ENCODE peak calls at places on chromosome 15, in ten cellular contexts. One of them, this sample, is unnamed.

GRCh38 chr15:69957175-69957574 is 140.5 kb downstream of the TLE3 start:
- DNase-seq in WTC11: no peak
- DNase-seq in thoracic aorta: no peak
- DNase-seq in HFFc6: no peak
- DNase-seq in GM12865: peak
- DNase-seq in coronary artery: no peak
- DNase-seq in A549: no peak
- DNase-seq in lower lobe of right lung: no peak
- DNase-seq in psoas muscle: no peak
- DNase-seq in lower leg skin: peak
- DNase-seq in this sample: no peak

GRCh38 chr15:63530762-63531299 is 26.4 kb downstream of the USP3 start:
- DNase-seq in WTC11: no peak
- DNase-seq in coronary artery: no peak
- DNase-seq in psoas muscle: no peak
- DNase-seq in GM12865: peak
- DNase-seq in thoracic aorta: no peak
- DNase-seq in HFFc6: no peak
- DNase-seq in lower lobe of right lung: no peak
- DNase-seq in lower leg skin: no peak
- DNase-seq in A549: no peak
- DNase-seq in this sample: no peak

GRCh38 chr15:56736308-56736707 is 3.0 kb upstream of the ZNF280D start:
- DNase-seq in lower lobe of right lung: no peak
- DNase-seq in thoracic aorta: no peak
- DNase-seq in psoas muscle: no peak
- DNase-seq in A549: no peak
- DNase-seq in HFFc6: peak
- DNase-seq in GM12865: no peak
- DNase-seq in WTC11: no peak
- DNase-seq in lower leg skin: no peak
- DNase-seq in coronary artery: no peak
- DNase-seq in this sample: no peak

GRCh38 chr15:64460737-64461576 is 579 bp downstream of the ZNF609 start:
- DNase-seq in lower leg skin: no peak
- DNase-seq in A549: peak
- DNase-seq in thoracic aorta: no peak
- DNase-seq in coronary artery: peak
- DNase-seq in psoas muscle: peak
- DNase-seq in GM12865: peak
- DNase-seq in WTC11: peak
- DNase-seq in HFFc6: peak
- DNase-seq in lower lobe of right lung: no peak
- DNase-seq in this sample: peak

GRCh38 chr15:70142322-70143191 is 44.8 kb upstream of the TLE3 start:
- DNase-seq in WTC11: no peak
- DNase-seq in lower lobe of right lung: peak
- DNase-seq in GM12865: peak
- DNase-seq in A549: no peak
- DNase-seq in coronary artery: no peak
- DNase-seq in thoracic aorta: no peak
- DNase-seq in lower leg skin: no peak
- DNase-seq in HFFc6: no peak
- DNase-seq in psoas muscle: no peak
- DNase-seq in this sample: no peak

GRCh38 chr15:26531489-26531888 is 241.4 kb downstream of the GABRB3 start:
- DNase-seq in A549: no peak
- DNase-seq in lower lobe of right lung: no peak
- DNase-seq in WTC11: no peak
- DNase-seq in GM12865: no peak
- DNase-seq in HFFc6: no peak
- DNase-seq in coronary artery: no peak
- DNase-seq in lower leg skin: no peak
- DNase-seq in psoas muscle: no peak
- DNase-seq in thoracic aorta: no peak
- DNase-seq in this sample: no peak

GRCh38 chr15:81923561-81924350 is 122.1 kb downstream of the MEX3B start:
- DNase-seq in coronary artery: no peak
- DNase-seq in WTC11: no peak
- DNase-seq in lower lobe of right lung: no peak
- DNase-seq in GM12865: no peak
- DNase-seq in A549: no peak
- DNase-seq in psoas muscle: no peak
- DNase-seq in lower leg skin: no peak
- DNase-seq in HFFc6: no peak
- DNase-seq in thoracic aorta: no peak
- DNase-seq in this sample: no peak

GRCh38 chr15:71129660-71130059 is 14.4 kb downstream of the THSD4 start:
- DNase-seq in A549: no peak
- DNase-seq in thoracic aorta: no peak
- DNase-seq in lower leg skin: no peak
- DNase-seq in coronary artery: no peak
- DNase-seq in lower lobe of right lung: no peak
- DNase-seq in WTC11: no peak
- DNase-seq in GM12865: no peak
- DNase-seq in HFFc6: no peak
- DNase-seq in psoas muscle: no peak
- DNase-seq in this sample: no peak

GRCh38 chr15:93479679-93480078 is 390.7 kb upstream of the RGMA start:
- DNase-seq in GM12865: no peak
- DNase-seq in HFFc6: no peak
- DNase-seq in coronary artery: no peak
- DNase-seq in lower leg skin: peak
- DNase-seq in psoas muscle: peak
- DNase-seq in WTC11: no peak
- DNase-seq in A549: no peak
- DNase-seq in lower lobe of right lung: no peak
- DNase-seq in thoracic aorta: no peak
- DNase-seq in this sample: no peak

GRCh38 chr15:93476491-93477176 is 387.6 kb upstream of the RGMA start:
- DNase-seq in thoracic aorta: no peak
- DNase-seq in lower leg skin: no peak
- DNase-seq in GM12865: no peak
- DNase-seq in coronary artery: no peak
- DNase-seq in WTC11: no peak
- DNase-seq in lower lobe of right lung: no peak
- DNase-seq in psoas muscle: no peak
- DNase-seq in HFFc6: no peak
- DNase-seq in A549: no peak
- DNase-seq in this sample: no peak

GRCh38 chr15:93477188-93477587 is 388.2 kb upstream of the RGMA start:
- DNase-seq in A549: no peak
- DNase-seq in GM12865: no peak
- DNase-seq in psoas muscle: no peak
- DNase-seq in thoracic aorta: no peak
- DNase-seq in lower leg skin: no peak
- DNase-seq in coronary artery: no peak
- DNase-seq in HFFc6: no peak
- DNase-seq in WTC11: peak
- DNase-seq in lower lobe of right lung: no peak
- DNase-seq in this sample: no peak

GRCh38 chr15:93478922-93479321 is 389.9 kb upstream of the RGMA start:
- DNase-seq in WTC11: no peak
- DNase-seq in psoas muscle: no peak
- DNase-seq in thoracic aorta: no peak
- DNase-seq in A549: no peak
- DNase-seq in coronary artery: no peak
- DNase-seq in HFFc6: no peak
- DNase-seq in GM12865: no peak
- DNase-seq in lower lobe of right lung: no peak
- DNase-seq in lower leg skin: no peak
- DNase-seq in this sample: no peak

DNA sequence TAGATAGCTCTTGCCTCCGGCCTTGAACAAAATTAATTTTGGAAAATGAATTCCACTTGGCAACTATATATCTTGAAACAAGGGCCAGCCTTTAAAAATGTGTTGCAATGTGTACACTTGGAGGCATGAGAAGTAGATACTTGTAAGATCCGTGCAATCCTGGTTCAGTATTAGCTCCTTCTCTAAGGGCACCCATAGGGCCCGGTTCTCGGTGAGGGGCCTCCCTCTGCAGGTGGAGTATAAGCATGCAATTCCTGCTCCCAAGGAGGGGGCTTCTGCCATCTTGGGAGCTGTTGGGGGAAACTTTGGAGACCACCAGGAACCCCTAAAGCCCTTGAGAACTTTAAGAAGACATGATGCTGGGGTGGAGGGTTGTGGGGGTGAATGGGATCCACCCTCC is 388.7 kb upstream of the RGMA start:
- DNase-seq in A549: no peak
- DNase-seq in WTC11: no peak
- DNase-seq in lower leg skin: no peak
- DNase-seq in thoracic aorta: no peak
- DNase-seq in GM12865: no peak
- DNase-seq in lower lobe of right lung: peak
- DNase-seq in psoas muscle: no peak
- DNase-seq in coronary artery: no peak
- DNase-seq in HFFc6: no peak
- DNase-seq in this sample: no peak
- TF ChIP-seq CTCF in A549: no peak
- TF ChIP-seq CTCF in WTC11: no peak
- TF ChIP-seq CTCF in lower leg skin: no peak
- TF ChIP-seq CTCF in thoracic aorta: no peak
- TF ChIP-seq CTCF in GM12865: no peak
- TF ChIP-seq CTCF in lower lobe of right lung: peak
- TF ChIP-seq CTCF in psoas muscle: no peak
- TF ChIP-seq CTCF in coronary artery: no peak
- TF ChIP-seq CTCF in HFFc6: no peak
- TF ChIP-seq CTCF in this sample: no peak

GRCh38 chr15:33313491-33313890 is 2.7 kb downstream of the RYR3 start:
- DNase-seq in psoas muscle: no peak
- DNase-seq in coronary artery: no peak
- DNase-seq in thoracic aorta: no peak
- DNase-seq in WTC11: no peak
- DNase-seq in A549: no peak
- DNase-seq in GM12865: no peak
- DNase-seq in lower lobe of right lung: no peak
- DNase-seq in lower leg skin: no peak
- DNase-seq in HFFc6: no peak
- DNase-seq in this sample: no peak

GRCh38 chr15:33314115-33314514 is 3.3 kb downstream of the RYR3 start:
- DNase-seq in thoracic aorta: no peak
- DNase-seq in WTC11: no peak
- DNase-seq in lower lobe of right lung: no peak
- DNase-seq in psoas muscle: no peak
- DNase-seq in GM12865: no peak
- DNase-seq in lower leg skin: no peak
- DNase-seq in coronary artery: no peak
- DNase-seq in A549: no peak
- DNase-seq in HFFc6: no peak
- DNase-seq in this sample: no peak

GRCh38 chr15:33311312-33311971 is 675 bp downstream of the RYR3 start:
- DNase-seq in lower lobe of right lung: no peak
- DNase-seq in GM12865: no peak
- DNase-seq in psoas muscle: peak
- DNase-seq in thoracic aorta: no peak
- DNase-seq in coronary artery: no peak
- DNase-seq in lower leg skin: no peak
- DNase-seq in HFFc6: no peak
- DNase-seq in WTC11: peak
- DNase-seq in A549: no peak
- DNase-seq in this sample: no peak

GRCh38 chr15:33310481-33311311 is at the start of gene RYR3:
- DNase-seq in GM12865: no peak
- DNase-seq in lower leg skin: no peak
- DNase-seq in A549: no peak
- DNase-seq in WTC11: peak
- DNase-seq in thoracic aorta: no peak
- DNase-seq in psoas muscle: peak
- DNase-seq in coronary artery: no peak
- DNase-seq in HFFc6: no peak
- DNase-seq in lower lobe of right lung: no peak
- DNase-seq in this sample: no peak

DNA sequence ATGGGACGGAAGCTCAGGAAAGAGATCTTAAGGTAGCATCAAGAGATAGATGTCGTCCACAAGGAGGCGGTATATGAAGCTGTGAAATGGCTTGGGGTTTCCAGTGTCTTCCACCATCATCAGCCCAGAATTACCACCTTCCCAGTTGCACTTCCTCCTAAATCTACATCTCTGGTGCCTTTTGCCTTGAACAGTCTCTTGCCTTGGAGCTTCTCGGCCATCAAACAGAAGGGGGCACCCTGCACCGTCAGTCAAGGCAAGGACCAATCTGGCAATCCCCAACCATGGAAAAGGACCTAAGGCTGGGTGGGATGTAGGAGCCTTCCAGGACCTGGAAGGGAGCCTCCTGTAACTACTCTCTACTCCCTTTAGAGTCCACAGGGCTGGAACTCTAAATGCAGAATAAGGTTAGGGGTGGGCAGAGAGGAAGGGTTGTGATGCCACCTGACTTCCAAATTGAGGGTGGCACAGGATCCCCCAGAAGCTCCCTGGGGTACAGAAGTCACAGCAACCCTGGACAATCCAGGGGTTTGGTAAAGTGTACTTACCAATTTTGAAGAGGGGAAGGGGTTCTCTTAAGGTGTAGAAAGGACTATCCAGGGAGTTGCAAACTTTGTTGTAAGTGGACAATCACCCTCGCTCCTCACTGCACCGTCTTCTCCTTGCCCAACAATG is 1.0 kb upstream of the RYR3 start:
- DNase-seq in coronary artery: no peak
- DNase-seq in WTC11: peak
- DNase-seq in lower lobe of right lung: no peak
- DNase-seq in psoas muscle: peak
- DNase-seq in lower leg skin: no peak
- DNase-seq in HFFc6: no peak
- DNase-seq in thoracic aorta: no peak
- DNase-seq in A549: no peak
- DNase-seq in GM12865: peak
- DNase-seq in this sample: no peak
- TF ChIP-seq CTCF in coronary artery: no peak
- TF ChIP-seq CTCF in WTC11: no peak
- TF ChIP-seq CTCF in lower lobe of right lung: no peak
- TF ChIP-seq CTCF in psoas muscle: peak
- TF ChIP-seq CTCF in lower leg skin: no peak
- TF ChIP-seq CTCF in HFFc6: peak
- TF ChIP-seq CTCF in thoracic aorta: peak
- TF ChIP-seq CTCF in A549: peak
- TF ChIP-seq CTCF in GM12865: peak
- TF ChIP-seq CTCF in this sample: no peak

GRCh38 chr15:22989576-22990477 is 9.7 kb upstream of the CYFIP1 start:
- DNase-seq in GM12865: no peak
- DNase-seq in HFFc6: no peak
- DNase-seq in WTC11: no peak
- DNase-seq in lower lobe of right lung: no peak
- DNase-seq in coronary artery: peak
- DNase-seq in psoas muscle: no peak
- DNase-seq in thoracic aorta: no peak
- DNase-seq in lower leg skin: peak
- DNase-seq in A549: no peak
- DNase-seq in this sample: no peak
- TF ChIP-seq CTCF in GM12865: no peak
- TF ChIP-seq CTCF in HFFc6: no peak
- TF ChIP-seq CTCF in WTC11: no peak
- TF ChIP-seq CTCF in lower lobe of right lung: no peak
- TF ChIP-seq CTCF in coronary artery: no peak
- TF ChIP-seq CTCF in psoas muscle: no peak
- TF ChIP-seq CTCF in thoracic aorta: no peak
- TF ChIP-seq CTCF in lower leg skin: no peak
- TF ChIP-seq CTCF in A549: no peak
- TF ChIP-seq CTCF in this sample: no peak

DNA sequence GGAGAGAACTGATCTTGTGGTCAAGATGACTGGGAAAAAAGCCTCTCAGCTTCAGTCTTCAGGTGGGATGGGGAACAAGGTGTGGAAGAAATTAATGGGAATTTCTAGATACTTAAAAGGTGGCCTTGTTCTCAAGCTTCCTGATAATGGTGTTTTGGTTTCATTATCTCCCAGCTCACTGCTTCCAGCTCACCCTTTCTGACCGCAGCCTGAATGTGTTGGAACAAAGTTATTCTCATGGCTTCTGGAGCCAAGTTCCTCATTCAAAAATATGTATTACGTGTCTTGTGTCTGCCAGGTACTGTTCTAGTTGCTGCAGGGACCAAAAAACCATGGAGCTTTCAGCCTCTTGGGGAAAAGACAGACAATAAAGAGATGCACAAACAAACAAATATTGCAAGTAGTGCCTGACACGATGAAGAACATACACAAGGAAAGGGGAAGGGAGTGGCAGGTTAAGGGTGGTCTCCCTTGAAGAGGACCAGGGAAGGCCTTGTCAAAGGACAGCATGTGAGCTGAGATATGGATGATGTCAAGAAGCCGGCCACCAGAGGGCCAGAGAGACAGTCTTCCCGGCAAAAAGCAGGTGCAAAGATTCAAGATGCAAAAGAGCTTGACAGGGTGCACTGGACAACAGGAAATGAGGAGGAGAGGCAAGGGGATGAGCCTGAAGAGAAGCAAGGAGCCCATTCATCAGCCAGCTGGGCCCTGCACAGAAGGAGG is 35.5 kb downstream of the ARRDC4 start:
- DNase-seq in lower lobe of right lung: no peak
- DNase-seq in lower leg skin: no peak
- DNase-seq in coronary artery: no peak
- DNase-seq in A549: no peak
- DNase-seq in GM12865: peak
- DNase-seq in WTC11: peak
- DNase-seq in thoracic aorta: no peak
- DNase-seq in HFFc6: no peak
- DNase-seq in psoas muscle: no peak
- DNase-seq in this sample: no peak
- TF ChIP-seq CTCF in lower lobe of right lung: no peak
- TF ChIP-seq CTCF in lower leg skin: no peak
- TF ChIP-seq CTCF in coronary artery: no peak
- TF ChIP-seq CTCF in A549: no peak
- TF ChIP-seq CTCF in GM12865: peak
- TF ChIP-seq CTCF in WTC11: no peak
- TF ChIP-seq CTCF in thoracic aorta: peak
- TF ChIP-seq CTCF in HFFc6: peak
- TF ChIP-seq CTCF in psoas muscle: peak
- TF ChIP-seq CTCF in this sample: no peak